ENCODE peak calls at places on chromosomes 7 and 10, in ten cellular contexts. P is left ventricle myocardium inferior; A is epithelial cell of proximal tubule; U is NCI-H1092 treated with DMSO at 0.1 percent for 48 hours; E is activated naive CD4-positive, alpha-beta T cell treated with anti-CD3 and anti-CD28 coated beads, Interleukin-2, amount 50 U/mL, for 16 hours; F is neuronal stem cell; S is EL; M is HFFc6; V is stimulated activated CD8-positive, alpha-beta memory T cell treated with anti-CD3 and anti-CD28 coated beads, Interleukin-7, amount 100 ng/mL, for 4 hours; Z is stimulated activated CD4-positive, alpha-beta T cell treated with anti-CD3 and anti-CD28 coated beads, Interleukin-4, amount 100 ng/mL, for 4 hours. N is an unnamed sample.
A peak's percentile ranks its signal among the peaks of the same experiment; 100 is the strongest.

GRCh38 chr10:14547826-14548225 is 217.1 kb upstream of the FRMD4A start:
- DNase-seq in E (no peak), F (peak; percentile 29), M (no peak), A (no peak), Z (no peak), V (no peak), S (no peak), P (no peak), U (no peak), N (no peak)

GRCh38 chr10:77636967-77637473 is 588 bp downstream of the KCNMA1 start:
- DNase-seq in M (no peak), A (no peak), P (no peak), V (no peak), E (no peak), F (no peak), Z (no peak), S (peak; percentile 37), U (no peak), N (no peak)

GRCh38 chr10:128608791-128609190 is 482.6 kb upstream of the MKI67 start:
- DNase-seq in M (no peak), F (no peak), P (no peak), V (no peak), E (no peak), U (no peak), Z (no peak), A (no peak), S (no peak), N (no peak)

GRCh38 chr10:930415-931325 is 835 bp downstream of the LARP4B start:
- DNase-seq in P (peak; percentile 33), Z (no peak), V (peak; percentile 8), F (peak; percentile 42), U (no peak), S (peak; percentile 61), A (no peak), M (peak; percentile 25), E (peak; percentile 20), N (no peak)

GRCh38 chr7:94949532-94949931 is 42.1 kb downstream of the PPP1R9A start:
- DNase-seq in M (no peak), U (no peak), P (no peak), F (no peak), S (no peak), Z (no peak), A (no peak), V (no peak), E (no peak), N (no peak)

GRCh38 chr7:514651-515598 is 4.7 kb downstream of the PDGFA start:
- DNase-seq in E (peak; percentile 37), S (peak; percentile 43), U (peak; percentile 60), A (no peak), F (peak; percentile 24), V (no peak), Z (no peak), P (no peak), M (no peak), N (no peak)

GRCh38 chr7:93148135-93148534 is at the start of gene SAMD9L:
- DNase-seq in F (no peak), V (no peak), E (no peak), S (peak; percentile 44), Z (no peak), A (no peak), U (no peak), P (no peak), M (no peak), N (no peak)

GRCh38 chr7:105906169-105906568 is 29.8 kb upstream of the ATXN7L1 start:
- DNase-seq in U (no peak), M (no peak), F (no peak), A (no peak), Z (no peak), V (no peak), P (no peak), S (no peak), E (no peak), N (no peak)

GRCh38 chr10:100025528-100026070 is 15.9 kb upstream of the DNMBP start:
- DNase-seq in P (no peak), E (no peak), Z (no peak), A (no peak), M (no peak), F (no peak), U (peak; percentile 77), V (no peak), S (no peak), N (no peak)

GRCh38 chr7:103988468-103989199 is 824 bp downstream of the RELN start:
- DNase-seq in U (peak; percentile 71), M (no peak), V (no peak), P (no peak), S (peak; percentile 2), A (no peak), Z (no peak), F (peak; percentile 24), E (no peak), N (no peak)

GRCh38 chr10:93413252-93413689 is 68.9 kb downstream of the MYOF start:
- DNase-seq in P (no peak), V (no peak), M (no peak), U (no peak), E (no peak), A (no peak), S (no peak), Z (peak; percentile 4), F (no peak), N (no peak)

GRCh38 chr7:92835851-92836488 is 403 bp downstream of the CDK6 start:
- DNase-seq in A (no peak), M (peak; percentile 25), F (no peak), U (no peak), E (peak; percentile 66), P (peak; percentile 20), Z (peak; percentile 56), V (peak; percentile 39), S (peak; percentile 42), N (peak; percentile 16)

GRCh38 chr7:11298220-11298619 is 324.5 kb downstream of the PHF14 start:
- DNase-seq in E (no peak), Z (no peak), A (no peak), P (no peak), M (no peak), U (no peak), F (no peak), V (no peak), S (no peak), N (no peak)

GRCh38 chr7:77680266-77680665 is 16.0 kb upstream of the RSBN1L start:
- DNase-seq in Z (no peak), M (no peak), S (peak; percentile 31), V (no peak), U (no peak), P (no peak), E (no peak), F (no peak), A (no peak), N (no peak)

GRCh38 chr7:118222591-118222990 is 1.9 kb upstream of the ANKRD7 start:
- DNase-seq in Z (no peak), P (no peak), U (no peak), M (no peak), F (no peak), S (no peak), A (no peak), V (no peak), E (no peak), N (no peak)

N was measured in GM12892.